ENCODE peak calls at places on chromosome 15, in five cellular contexts. J is sciatic nerve, S is ovary, F is H4, W is T-cell. C is an unnamed sample.

GRCh38 chr15:38536201-38536676 is 28.4 kb downstream of the RASGRP1 start:
- DNase-seq in J (no peak), S (peak; percentile 20), F (peak; percentile 57), W (no peak), C (no peak)

GRCh38 chr15:100849021-100849831 is 30.4 kb upstream of the ALDH1A3 start:
- DNase-seq in J (peak; percentile 72), S (peak; percentile 39), F (peak; percentile 39), W (peak; percentile 25), C (peak; percentile 9)

GRCh38 chr15:78007211-78007956 is 70.1 kb downstream of the TBC1D2B start:
- DNase-seq in J (peak; percentile 55), S (no peak), F (no peak), W (no peak), C (no peak)

GRCh38 chr15:101161656-101162055 is 90.2 kb downstream of the CHSY1 start:
- DNase-seq in J (no peak), S (no peak), F (no peak), W (no peak), C (no peak)

GRCh38 chr15:72271221-72271620 is 1.1 kb downstream of the PARP6 start:
- DNase-seq in J (no peak), S (no peak), F (no peak), W (no peak), C (no peak)

GRCh38 chr15:62067448-62068044 is 769 bp downstream of the C2CD4A start:
- DNase-seq in J (peak; percentile 58), S (peak; percentile 29), F (no peak), W (no peak), C (peak; percentile 9)

GRCh38 chr15:94383706-94384105 is 152.3 kb downstream of the MCTP2 start:
- DNase-seq in J (no peak), S (no peak), F (no peak), W (no peak), C (no peak)

GRCh38 chr15:78204351-78205309 is 29.7 kb downstream of the ACSBG1 start:
- DNase-seq in J (peak; percentile 48), S (peak; percentile 33), F (no peak), W (no peak), C (no peak)

GRCh38 chr15:79078763-79079395 is 11.7 kb downstream of the RASGRF1 start:
- DNase-seq in J (no peak), S (no peak), F (no peak), W (no peak), C (no peak)

GRCh38 chr15:91535856-91536500 is 317.5 kb upstream of the SLCO3A1 start:
- DNase-seq in J (no peak), S (no peak), F (no peak), W (no peak), C (no peak)

GRCh38 chr15:40590635-40591105 is 3.4 kb upstream of the KNL1 start:
- DNase-seq in J (no peak), S (no peak), F (no peak), W (no peak), C (no peak)

GRCh38 chr15:78033864-78034263 is 43.6 kb downstream of the TBC1D2B start:
- DNase-seq in J (no peak), S (peak; percentile 37), F (no peak), W (peak; percentile 64), C (no peak)

GRCh38 chr15:82950746-82951370 is 1.7 kb downstream of the HOMER2 start:
- DNase-seq in J (no peak), S (no peak), F (no peak), W (no peak), C (no peak)

GRCh38 chr15:68112711-68113110 is 58.6 kb downstream of the PIAS1 start:
- DNase-seq in J (no peak), S (no peak), F (no peak), W (no peak), C (no peak)

GRCh38 chr15:71543413-71543812 is 266.9 kb upstream of the NR2E3 start:
- DNase-seq in J (no peak), S (no peak), F (no peak), W (no peak), C (no peak)